ENCODE peak calls at places on chromosomes 1 and 21, in nine cellular contexts. One of them, this sample, is unnamed.

GRCh38 chr1:84260852-84261518 is 40.5 kb upstream of the SAMD13 start:
- DNase-seq in kidney glomerular epithelial cell: no peak
- DNase-seq in naive thymus-derived CD4-positive, alpha-beta T cell: no peak
- DNase-seq in WTC11: no peak
- DNase-seq in stimulated activated CD4-positive, alpha-beta T cell treated with anti-CD3 and anti-CD28 coated beads, Interleukin-1b, Interleukin-23, amount 100 ng/mL, for 4 hours: no peak
- DNase-seq in stimulated activated naive B cell treated with anti-CD40 and anti-IgM and Interleukin-4, amounts not matched to agents 10 μg/mL and 1 μg/mL and 100 μg/mL, for 72 hours: no peak
- DNase-seq in lung microvascular endothelial cell: no peak
- DNase-seq in activated T-cell treated with anti-CD3 and anti-CD28 coated beads, Interleukin-2, amount 50 U/mL, for 24 hours: no peak
- DNase-seq in activated T-helper 1 cell treated with anti-CD3 and anti-CD28 coated beads, Interleukin-12 subunit alpha, Interleukin-12 subunit beta, Interleukin-2, Interleukin-4 antibody, amounts not matched to agents 30 ng/mL and 10 ng/mL and 1 ng/mL, durations not matched to agents 14 hours and 24 hours and 36 hours: no peak
- DNase-seq in this sample: no peak

GRCh38 chr1:186915555-186915954 is 86.8 kb downstream of the PLA2G4A start:
- DNase-seq in kidney glomerular epithelial cell: no peak
- DNase-seq in naive thymus-derived CD4-positive, alpha-beta T cell: no peak
- DNase-seq in WTC11: no peak
- DNase-seq in stimulated activated CD4-positive, alpha-beta T cell treated with anti-CD3 and anti-CD28 coated beads, Interleukin-1b, Interleukin-23, amount 100 ng/mL, for 4 hours: no peak
- DNase-seq in stimulated activated naive B cell treated with anti-CD40 and anti-IgM and Interleukin-4, amounts not matched to agents 10 μg/mL and 1 μg/mL and 100 μg/mL, for 72 hours: no peak
- DNase-seq in lung microvascular endothelial cell: peak
- DNase-seq in activated T-cell treated with anti-CD3 and anti-CD28 coated beads, Interleukin-2, amount 50 U/mL, for 24 hours: no peak
- DNase-seq in activated T-helper 1 cell treated with anti-CD3 and anti-CD28 coated beads, Interleukin-12 subunit alpha, Interleukin-12 subunit beta, Interleukin-2, Interleukin-4 antibody, amounts not matched to agents 30 ng/mL and 10 ng/mL and 1 ng/mL, durations not matched to agents 14 hours and 24 hours and 36 hours: no peak
- DNase-seq in this sample: no peak

GRCh38 chr1:19869929-19870328 is 12.3 kb upstream of the OTUD3 start:
- DNase-seq in kidney glomerular epithelial cell: no peak
- DNase-seq in naive thymus-derived CD4-positive, alpha-beta T cell: no peak
- DNase-seq in WTC11: no peak
- DNase-seq in stimulated activated CD4-positive, alpha-beta T cell treated with anti-CD3 and anti-CD28 coated beads, Interleukin-1b, Interleukin-23, amount 100 ng/mL, for 4 hours: no peak
- DNase-seq in stimulated activated naive B cell treated with anti-CD40 and anti-IgM and Interleukin-4, amounts not matched to agents 10 μg/mL and 1 μg/mL and 100 μg/mL, for 72 hours: no peak
- DNase-seq in lung microvascular endothelial cell: no peak
- DNase-seq in activated T-cell treated with anti-CD3 and anti-CD28 coated beads, Interleukin-2, amount 50 U/mL, for 24 hours: no peak
- DNase-seq in activated T-helper 1 cell treated with anti-CD3 and anti-CD28 coated beads, Interleukin-12 subunit alpha, Interleukin-12 subunit beta, Interleukin-2, Interleukin-4 antibody, amounts not matched to agents 30 ng/mL and 10 ng/mL and 1 ng/mL, durations not matched to agents 14 hours and 24 hours and 36 hours: no peak
- DNase-seq in this sample: no peak

GRCh38 chr21:33685613-33686197 is 43.4 kb downstream of the ITSN1 start:
- DNase-seq in kidney glomerular epithelial cell: peak
- DNase-seq in naive thymus-derived CD4-positive, alpha-beta T cell: no peak
- DNase-seq in WTC11: no peak
- DNase-seq in stimulated activated CD4-positive, alpha-beta T cell treated with anti-CD3 and anti-CD28 coated beads, Interleukin-1b, Interleukin-23, amount 100 ng/mL, for 4 hours: no peak
- DNase-seq in stimulated activated naive B cell treated with anti-CD40 and anti-IgM and Interleukin-4, amounts not matched to agents 10 μg/mL and 1 μg/mL and 100 μg/mL, for 72 hours: no peak
- DNase-seq in lung microvascular endothelial cell: peak
- DNase-seq in activated T-cell treated with anti-CD3 and anti-CD28 coated beads, Interleukin-2, amount 50 U/mL, for 24 hours: no peak
- DNase-seq in activated T-helper 1 cell treated with anti-CD3 and anti-CD28 coated beads, Interleukin-12 subunit alpha, Interleukin-12 subunit beta, Interleukin-2, Interleukin-4 antibody, amounts not matched to agents 30 ng/mL and 10 ng/mL and 1 ng/mL, durations not matched to agents 14 hours and 24 hours and 36 hours: no peak
- DNase-seq in this sample: no peak

GRCh38 chr1:156801409-156802121 is 15.1 kb downstream of the SH2D2A start:
- DNase-seq in kidney glomerular epithelial cell: no peak
- DNase-seq in naive thymus-derived CD4-positive, alpha-beta T cell: no peak
- DNase-seq in WTC11: no peak
- DNase-seq in stimulated activated CD4-positive, alpha-beta T cell treated with anti-CD3 and anti-CD28 coated beads, Interleukin-1b, Interleukin-23, amount 100 ng/mL, for 4 hours: no peak
- DNase-seq in stimulated activated naive B cell treated with anti-CD40 and anti-IgM and Interleukin-4, amounts not matched to agents 10 μg/mL and 1 μg/mL and 100 μg/mL, for 72 hours: no peak
- DNase-seq in lung microvascular endothelial cell: no peak
- DNase-seq in activated T-cell treated with anti-CD3 and anti-CD28 coated beads, Interleukin-2, amount 50 U/mL, for 24 hours: no peak
- DNase-seq in activated T-helper 1 cell treated with anti-CD3 and anti-CD28 coated beads, Interleukin-12 subunit alpha, Interleukin-12 subunit beta, Interleukin-2, Interleukin-4 antibody, amounts not matched to agents 30 ng/mL and 10 ng/mL and 1 ng/mL, durations not matched to agents 14 hours and 24 hours and 36 hours: no peak
- DNase-seq in this sample: no peak

GRCh38 chr1:225962440-225962975 is 21.5 kb upstream of the LEFTY2 start:
- DNase-seq in kidney glomerular epithelial cell: no peak
- DNase-seq in naive thymus-derived CD4-positive, alpha-beta T cell: peak
- DNase-seq in WTC11: peak
- DNase-seq in stimulated activated CD4-positive, alpha-beta T cell treated with anti-CD3 and anti-CD28 coated beads, Interleukin-1b, Interleukin-23, amount 100 ng/mL, for 4 hours: peak
- DNase-seq in stimulated activated naive B cell treated with anti-CD40 and anti-IgM and Interleukin-4, amounts not matched to agents 10 μg/mL and 1 μg/mL and 100 μg/mL, for 72 hours: peak
- DNase-seq in lung microvascular endothelial cell: peak
- DNase-seq in activated T-cell treated with anti-CD3 and anti-CD28 coated beads, Interleukin-2, amount 50 U/mL, for 24 hours: peak
- DNase-seq in activated T-helper 1 cell treated with anti-CD3 and anti-CD28 coated beads, Interleukin-12 subunit alpha, Interleukin-12 subunit beta, Interleukin-2, Interleukin-4 antibody, amounts not matched to agents 30 ng/mL and 10 ng/mL and 1 ng/mL, durations not matched to agents 14 hours and 24 hours and 36 hours: peak
- DNase-seq in this sample: peak

GRCh38 chr1:22218618-22219250 is 75.8 kb upstream of the WNT4 start:
- DNase-seq in kidney glomerular epithelial cell: no peak
- DNase-seq in naive thymus-derived CD4-positive, alpha-beta T cell: no peak
- DNase-seq in WTC11: peak
- DNase-seq in stimulated activated CD4-positive, alpha-beta T cell treated with anti-CD3 and anti-CD28 coated beads, Interleukin-1b, Interleukin-23, amount 100 ng/mL, for 4 hours: no peak
- DNase-seq in stimulated activated naive B cell treated with anti-CD40 and anti-IgM and Interleukin-4, amounts not matched to agents 10 μg/mL and 1 μg/mL and 100 μg/mL, for 72 hours: no peak
- DNase-seq in lung microvascular endothelial cell: no peak
- DNase-seq in activated T-cell treated with anti-CD3 and anti-CD28 coated beads, Interleukin-2, amount 50 U/mL, for 24 hours: no peak
- DNase-seq in activated T-helper 1 cell treated with anti-CD3 and anti-CD28 coated beads, Interleukin-12 subunit alpha, Interleukin-12 subunit beta, Interleukin-2, Interleukin-4 antibody, amounts not matched to agents 30 ng/mL and 10 ng/mL and 1 ng/mL, durations not matched to agents 14 hours and 24 hours and 36 hours: no peak
- DNase-seq in this sample: peak

GRCh38 chr1:198031086-198031485 is 113.9 kb downstream of the LHX9 start:
- DNase-seq in kidney glomerular epithelial cell: no peak
- DNase-seq in naive thymus-derived CD4-positive, alpha-beta T cell: no peak
- DNase-seq in WTC11: no peak
- DNase-seq in stimulated activated CD4-positive, alpha-beta T cell treated with anti-CD3 and anti-CD28 coated beads, Interleukin-1b, Interleukin-23, amount 100 ng/mL, for 4 hours: no peak
- DNase-seq in stimulated activated naive B cell treated with anti-CD40 and anti-IgM and Interleukin-4, amounts not matched to agents 10 μg/mL and 1 μg/mL and 100 μg/mL, for 72 hours: no peak
- DNase-seq in lung microvascular endothelial cell: no peak
- DNase-seq in activated T-cell treated with anti-CD3 and anti-CD28 coated beads, Interleukin-2, amount 50 U/mL, for 24 hours: no peak
- DNase-seq in activated T-helper 1 cell treated with anti-CD3 and anti-CD28 coated beads, Interleukin-12 subunit alpha, Interleukin-12 subunit beta, Interleukin-2, Interleukin-4 antibody, amounts not matched to agents 30 ng/mL and 10 ng/mL and 1 ng/mL, durations not matched to agents 14 hours and 24 hours and 36 hours: no peak
- DNase-seq in this sample: no peak

GRCh38 chr1:20633190-20634064 is at the start of gene PINK1:
- DNase-seq in kidney glomerular epithelial cell: peak
- DNase-seq in naive thymus-derived CD4-positive, alpha-beta T cell: peak
- DNase-seq in WTC11: peak
- DNase-seq in stimulated activated CD4-positive, alpha-beta T cell treated with anti-CD3 and anti-CD28 coated beads, Interleukin-1b, Interleukin-23, amount 100 ng/mL, for 4 hours: peak
- DNase-seq in stimulated activated naive B cell treated with anti-CD40 and anti-IgM and Interleukin-4, amounts not matched to agents 10 μg/mL and 1 μg/mL and 100 μg/mL, for 72 hours: peak
- DNase-seq in lung microvascular endothelial cell: peak
- DNase-seq in activated T-cell treated with anti-CD3 and anti-CD28 coated beads, Interleukin-2, amount 50 U/mL, for 24 hours: peak
- DNase-seq in activated T-helper 1 cell treated with anti-CD3 and anti-CD28 coated beads, Interleukin-12 subunit alpha, Interleukin-12 subunit beta, Interleukin-2, Interleukin-4 antibody, amounts not matched to agents 30 ng/mL and 10 ng/mL and 1 ng/mL, durations not matched to agents 14 hours and 24 hours and 36 hours: peak
- DNase-seq in this sample: peak

GRCh38 chr1:28369518-28370219 is at the start of gene PHACTR4:
- DNase-seq in kidney glomerular epithelial cell: peak
- DNase-seq in naive thymus-derived CD4-positive, alpha-beta T cell: peak
- DNase-seq in WTC11: peak
- DNase-seq in stimulated activated CD4-positive, alpha-beta T cell treated with anti-CD3 and anti-CD28 coated beads, Interleukin-1b, Interleukin-23, amount 100 ng/mL, for 4 hours: peak
- DNase-seq in stimulated activated naive B cell treated with anti-CD40 and anti-IgM and Interleukin-4, amounts not matched to agents 10 μg/mL and 1 μg/mL and 100 μg/mL, for 72 hours: peak
- DNase-seq in lung microvascular endothelial cell: peak
- DNase-seq in activated T-cell treated with anti-CD3 and anti-CD28 coated beads, Interleukin-2, amount 50 U/mL, for 24 hours: peak
- DNase-seq in activated T-helper 1 cell treated with anti-CD3 and anti-CD28 coated beads, Interleukin-12 subunit alpha, Interleukin-12 subunit beta, Interleukin-2, Interleukin-4 antibody, amounts not matched to agents 30 ng/mL and 10 ng/mL and 1 ng/mL, durations not matched to agents 14 hours and 24 hours and 36 hours: peak
- DNase-seq in this sample: peak

GRCh38 chr1:109794319-109795132 is 30.8 kb upstream of the EPS8L3 start:
- DNase-seq in kidney glomerular epithelial cell: no peak
- DNase-seq in naive thymus-derived CD4-positive, alpha-beta T cell: no peak
- DNase-seq in WTC11: no peak
- DNase-seq in stimulated activated CD4-positive, alpha-beta T cell treated with anti-CD3 and anti-CD28 coated beads, Interleukin-1b, Interleukin-23, amount 100 ng/mL, for 4 hours: no peak
- DNase-seq in stimulated activated naive B cell treated with anti-CD40 and anti-IgM and Interleukin-4, amounts not matched to agents 10 μg/mL and 1 μg/mL and 100 μg/mL, for 72 hours: no peak
- DNase-seq in lung microvascular endothelial cell: peak
- DNase-seq in activated T-cell treated with anti-CD3 and anti-CD28 coated beads, Interleukin-2, amount 50 U/mL, for 24 hours: peak
- DNase-seq in activated T-helper 1 cell treated with anti-CD3 and anti-CD28 coated beads, Interleukin-12 subunit alpha, Interleukin-12 subunit beta, Interleukin-2, Interleukin-4 antibody, amounts not matched to agents 30 ng/mL and 10 ng/mL and 1 ng/mL, durations not matched to agents 14 hours and 24 hours and 36 hours: no peak
- DNase-seq in this sample: no peak

GRCh38 chr1:96927125-96927524 is 205.5 kb downstream of the PTBP2 start:
- DNase-seq in kidney glomerular epithelial cell: no peak
- DNase-seq in naive thymus-derived CD4-positive, alpha-beta T cell: no peak
- DNase-seq in WTC11: no peak
- DNase-seq in stimulated activated CD4-positive, alpha-beta T cell treated with anti-CD3 and anti-CD28 coated beads, Interleukin-1b, Interleukin-23, amount 100 ng/mL, for 4 hours: no peak
- DNase-seq in stimulated activated naive B cell treated with anti-CD40 and anti-IgM and Interleukin-4, amounts not matched to agents 10 μg/mL and 1 μg/mL and 100 μg/mL, for 72 hours: no peak
- DNase-seq in lung microvascular endothelial cell: no peak
- DNase-seq in activated T-cell treated with anti-CD3 and anti-CD28 coated beads, Interleukin-2, amount 50 U/mL, for 24 hours: no peak
- DNase-seq in activated T-helper 1 cell treated with anti-CD3 and anti-CD28 coated beads, Interleukin-12 subunit alpha, Interleukin-12 subunit beta, Interleukin-2, Interleukin-4 antibody, amounts not matched to agents 30 ng/mL and 10 ng/mL and 1 ng/mL, durations not matched to agents 14 hours and 24 hours and 36 hours: no peak
- DNase-seq in this sample: no peak

GRCh38 chr21:45909238-45909785 is 72.3 kb upstream of the COL6A1 start:
- DNase-seq in kidney glomerular epithelial cell: no peak
- DNase-seq in naive thymus-derived CD4-positive, alpha-beta T cell: no peak
- DNase-seq in WTC11: no peak
- DNase-seq in stimulated activated CD4-positive, alpha-beta T cell treated with anti-CD3 and anti-CD28 coated beads, Interleukin-1b, Interleukin-23, amount 100 ng/mL, for 4 hours: no peak
- DNase-seq in stimulated activated naive B cell treated with anti-CD40 and anti-IgM and Interleukin-4, amounts not matched to agents 10 μg/mL and 1 μg/mL and 100 μg/mL, for 72 hours: no peak
- DNase-seq in lung microvascular endothelial cell: no peak
- DNase-seq in activated T-cell treated with anti-CD3 and anti-CD28 coated beads, Interleukin-2, amount 50 U/mL, for 24 hours: no peak
- DNase-seq in activated T-helper 1 cell treated with anti-CD3 and anti-CD28 coated beads, Interleukin-12 subunit alpha, Interleukin-12 subunit beta, Interleukin-2, Interleukin-4 antibody, amounts not matched to agents 30 ng/mL and 10 ng/mL and 1 ng/mL, durations not matched to agents 14 hours and 24 hours and 36 hours: no peak
- DNase-seq in this sample: no peak

GRCh38 chr1:41383094-41383852 is 22.0 kb downstream of the FOXO6 start:
- DNase-seq in kidney glomerular epithelial cell: no peak
- DNase-seq in naive thymus-derived CD4-positive, alpha-beta T cell: no peak
- DNase-seq in WTC11: no peak
- DNase-seq in stimulated activated CD4-positive, alpha-beta T cell treated with anti-CD3 and anti-CD28 coated beads, Interleukin-1b, Interleukin-23, amount 100 ng/mL, for 4 hours: peak
- DNase-seq in stimulated activated naive B cell treated with anti-CD40 and anti-IgM and Interleukin-4, amounts not matched to agents 10 μg/mL and 1 μg/mL and 100 μg/mL, for 72 hours: no peak
- DNase-seq in lung microvascular endothelial cell: peak
- DNase-seq in activated T-cell treated with anti-CD3 and anti-CD28 coated beads, Interleukin-2, amount 50 U/mL, for 24 hours: peak
- DNase-seq in activated T-helper 1 cell treated with anti-CD3 and anti-CD28 coated beads, Interleukin-12 subunit alpha, Interleukin-12 subunit beta, Interleukin-2, Interleukin-4 antibody, amounts not matched to agents 30 ng/mL and 10 ng/mL and 1 ng/mL, durations not matched to agents 14 hours and 24 hours and 36 hours: no peak
- DNase-seq in this sample: no peak

GRCh38 chr1:2786329-2787162 is 14.9 kb downstream of the TTC34 start:
- DNase-seq in kidney glomerular epithelial cell: no peak
- DNase-seq in naive thymus-derived CD4-positive, alpha-beta T cell: peak
- DNase-seq in WTC11: peak
- DNase-seq in stimulated activated CD4-positive, alpha-beta T cell treated with anti-CD3 and anti-CD28 coated beads, Interleukin-1b, Interleukin-23, amount 100 ng/mL, for 4 hours: peak
- DNase-seq in stimulated activated naive B cell treated with anti-CD40 and anti-IgM and Interleukin-4, amounts not matched to agents 10 μg/mL and 1 μg/mL and 100 μg/mL, for 72 hours: peak
- DNase-seq in lung microvascular endothelial cell: peak
- DNase-seq in activated T-cell treated with anti-CD3 and anti-CD28 coated beads, Interleukin-2, amount 50 U/mL, for 24 hours: peak
- DNase-seq in activated T-helper 1 cell treated with anti-CD3 and anti-CD28 coated beads, Interleukin-12 subunit alpha, Interleukin-12 subunit beta, Interleukin-2, Interleukin-4 antibody, amounts not matched to agents 30 ng/mL and 10 ng/mL and 1 ng/mL, durations not matched to agents 14 hours and 24 hours and 36 hours: peak
- DNase-seq in this sample: peak

GRCh38 chr1:221013691-221014293 is 134.5 kb downstream of the HLX start:
- DNase-seq in kidney glomerular epithelial cell: no peak
- DNase-seq in naive thymus-derived CD4-positive, alpha-beta T cell: no peak
- DNase-seq in WTC11: no peak
- DNase-seq in stimulated activated CD4-positive, alpha-beta T cell treated with anti-CD3 and anti-CD28 coated beads, Interleukin-1b, Interleukin-23, amount 100 ng/mL, for 4 hours: no peak
- DNase-seq in stimulated activated naive B cell treated with anti-CD40 and anti-IgM and Interleukin-4, amounts not matched to agents 10 μg/mL and 1 μg/mL and 100 μg/mL, for 72 hours: no peak
- DNase-seq in lung microvascular endothelial cell: no peak
- DNase-seq in activated T-cell treated with anti-CD3 and anti-CD28 coated beads, Interleukin-2, amount 50 U/mL, for 24 hours: no peak
- DNase-seq in activated T-helper 1 cell treated with anti-CD3 and anti-CD28 coated beads, Interleukin-12 subunit alpha, Interleukin-12 subunit beta, Interleukin-2, Interleukin-4 antibody, amounts not matched to agents 30 ng/mL and 10 ng/mL and 1 ng/mL, durations not matched to agents 14 hours and 24 hours and 36 hours: no peak
- DNase-seq in this sample: no peak

GRCh38 chr1:161069201-161069685 is 448 bp downstream of the ARHGAP30 start:
- DNase-seq in kidney glomerular epithelial cell: no peak
- DNase-seq in naive thymus-derived CD4-positive, alpha-beta T cell: no peak
- DNase-seq in WTC11: no peak
- DNase-seq in stimulated activated CD4-positive, alpha-beta T cell treated with anti-CD3 and anti-CD28 coated beads, Interleukin-1b, Interleukin-23, amount 100 ng/mL, for 4 hours: no peak
- DNase-seq in stimulated activated naive B cell treated with anti-CD40 and anti-IgM and Interleukin-4, amounts not matched to agents 10 μg/mL and 1 μg/mL and 100 μg/mL, for 72 hours: no peak
- DNase-seq in lung microvascular endothelial cell: no peak
- DNase-seq in activated T-cell treated with anti-CD3 and anti-CD28 coated beads, Interleukin-2, amount 50 U/mL, for 24 hours: no peak
- DNase-seq in activated T-helper 1 cell treated with anti-CD3 and anti-CD28 coated beads, Interleukin-12 subunit alpha, Interleukin-12 subunit beta, Interleukin-2, Interleukin-4 antibody, amounts not matched to agents 30 ng/mL and 10 ng/mL and 1 ng/mL, durations not matched to agents 14 hours and 24 hours and 36 hours: no peak
- DNase-seq in this sample: no peak

GRCh38 chr1:227257964-227258363 is 60.3 kb downstream of the CDC42BPA start:
- DNase-seq in kidney glomerular epithelial cell: no peak
- DNase-seq in naive thymus-derived CD4-positive, alpha-beta T cell: no peak
- DNase-seq in WTC11: peak
- DNase-seq in stimulated activated CD4-positive, alpha-beta T cell treated with anti-CD3 and anti-CD28 coated beads, Interleukin-1b, Interleukin-23, amount 100 ng/mL, for 4 hours: no peak
- DNase-seq in stimulated activated naive B cell treated with anti-CD40 and anti-IgM and Interleukin-4, amounts not matched to agents 10 μg/mL and 1 μg/mL and 100 μg/mL, for 72 hours: no peak
- DNase-seq in lung microvascular endothelial cell: no peak
- DNase-seq in activated T-cell treated with anti-CD3 and anti-CD28 coated beads, Interleukin-2, amount 50 U/mL, for 24 hours: no peak
- DNase-seq in activated T-helper 1 cell treated with anti-CD3 and anti-CD28 coated beads, Interleukin-12 subunit alpha, Interleukin-12 subunit beta, Interleukin-2, Interleukin-4 antibody, amounts not matched to agents 30 ng/mL and 10 ng/mL and 1 ng/mL, durations not matched to agents 14 hours and 24 hours and 36 hours: no peak
- DNase-seq in this sample: no peak

GRCh38 chr21:36456714-36457399 is 23.1 kb downstream of the CLDN14 start:
- DNase-seq in kidney glomerular epithelial cell: no peak
- DNase-seq in naive thymus-derived CD4-positive, alpha-beta T cell: no peak
- DNase-seq in WTC11: no peak
- DNase-seq in stimulated activated CD4-positive, alpha-beta T cell treated with anti-CD3 and anti-CD28 coated beads, Interleukin-1b, Interleukin-23, amount 100 ng/mL, for 4 hours: no peak
- DNase-seq in stimulated activated naive B cell treated with anti-CD40 and anti-IgM and Interleukin-4, amounts not matched to agents 10 μg/mL and 1 μg/mL and 100 μg/mL, for 72 hours: no peak
- DNase-seq in lung microvascular endothelial cell: peak
- DNase-seq in activated T-cell treated with anti-CD3 and anti-CD28 coated beads, Interleukin-2, amount 50 U/mL, for 24 hours: no peak
- DNase-seq in activated T-helper 1 cell treated with anti-CD3 and anti-CD28 coated beads, Interleukin-12 subunit alpha, Interleukin-12 subunit beta, Interleukin-2, Interleukin-4 antibody, amounts not matched to agents 30 ng/mL and 10 ng/mL and 1 ng/mL, durations not matched to agents 14 hours and 24 hours and 36 hours: no peak
- DNase-seq in this sample: no peak

GRCh38 chr1:205947024-205947423 is 3.8 kb upstream of the SLC26A9 start:
- DNase-seq in kidney glomerular epithelial cell: no peak
- DNase-seq in naive thymus-derived CD4-positive, alpha-beta T cell: no peak
- DNase-seq in WTC11: no peak
- DNase-seq in stimulated activated CD4-positive, alpha-beta T cell treated with anti-CD3 and anti-CD28 coated beads, Interleukin-1b, Interleukin-23, amount 100 ng/mL, for 4 hours: no peak
- DNase-seq in stimulated activated naive B cell treated with anti-CD40 and anti-IgM and Interleukin-4, amounts not matched to agents 10 μg/mL and 1 μg/mL and 100 μg/mL, for 72 hours: no peak
- DNase-seq in lung microvascular endothelial cell: no peak
- DNase-seq in activated T-cell treated with anti-CD3 and anti-CD28 coated beads, Interleukin-2, amount 50 U/mL, for 24 hours: no peak
- DNase-seq in activated T-helper 1 cell treated with anti-CD3 and anti-CD28 coated beads, Interleukin-12 subunit alpha, Interleukin-12 subunit beta, Interleukin-2, Interleukin-4 antibody, amounts not matched to agents 30 ng/mL and 10 ng/mL and 1 ng/mL, durations not matched to agents 14 hours and 24 hours and 36 hours: no peak
- DNase-seq in this sample: peak

GRCh38 chr1:224647449-224647848 is 31.3 kb downstream of the CNIH3 start:
- DNase-seq in kidney glomerular epithelial cell: no peak
- DNase-seq in naive thymus-derived CD4-positive, alpha-beta T cell: no peak
- DNase-seq in WTC11: no peak
- DNase-seq in stimulated activated CD4-positive, alpha-beta T cell treated with anti-CD3 and anti-CD28 coated beads, Interleukin-1b, Interleukin-23, amount 100 ng/mL, for 4 hours: no peak
- DNase-seq in stimulated activated naive B cell treated with anti-CD40 and anti-IgM and Interleukin-4, amounts not matched to agents 10 μg/mL and 1 μg/mL and 100 μg/mL, for 72 hours: no peak
- DNase-seq in lung microvascular endothelial cell: no peak
- DNase-seq in activated T-cell treated with anti-CD3 and anti-CD28 coated beads, Interleukin-2, amount 50 U/mL, for 24 hours: no peak
- DNase-seq in activated T-helper 1 cell treated with anti-CD3 and anti-CD28 coated beads, Interleukin-12 subunit alpha, Interleukin-12 subunit beta, Interleukin-2, Interleukin-4 antibody, amounts not matched to agents 30 ng/mL and 10 ng/mL and 1 ng/mL, durations not matched to agents 14 hours and 24 hours and 36 hours: no peak
- DNase-seq in this sample: no peak

GRCh38 chr1:18941221-18942141 is 15.0 kb downstream of the IFFO2 start:
- DNase-seq in kidney glomerular epithelial cell: no peak
- DNase-seq in naive thymus-derived CD4-positive, alpha-beta T cell: no peak
- DNase-seq in WTC11: no peak
- DNase-seq in stimulated activated CD4-positive, alpha-beta T cell treated with anti-CD3 and anti-CD28 coated beads, Interleukin-1b, Interleukin-23, amount 100 ng/mL, for 4 hours: no peak
- DNase-seq in stimulated activated naive B cell treated with anti-CD40 and anti-IgM and Interleukin-4, amounts not matched to agents 10 μg/mL and 1 μg/mL and 100 μg/mL, for 72 hours: no peak
- DNase-seq in lung microvascular endothelial cell: no peak
- DNase-seq in activated T-cell treated with anti-CD3 and anti-CD28 coated beads, Interleukin-2, amount 50 U/mL, for 24 hours: no peak
- DNase-seq in activated T-helper 1 cell treated with anti-CD3 and anti-CD28 coated beads, Interleukin-12 subunit alpha, Interleukin-12 subunit beta, Interleukin-2, Interleukin-4 antibody, amounts not matched to agents 30 ng/mL and 10 ng/mL and 1 ng/mL, durations not matched to agents 14 hours and 24 hours and 36 hours: no peak
- DNase-seq in this sample: no peak

This sample was measured in upper lobe of right lung.